ENCODE peak calls at places on chromosomes 5 and 9, in seven cellular contexts. X is HCT116, S is esophagus squamous epithelium, E is vagina, K is A549, R is ovary, T is adrenal gland. J is an unnamed sample.

GRCh38 chr5:141382469-141383294 is at the start of gene PCDHGA7:
- DNase-seq in R (no peak), E (no peak), X (no peak), K (peak; percentile 78), S (no peak), T (no peak), J (no peak)

GRCh38 chr9:133677126-133678010 is 41.2 kb downstream of the DBH start:
- DNase-seq in X (no peak), S (no peak), K (no peak), T (no peak), R (no peak), E (no peak), J (no peak)

GRCh38 chr5:79771387-79771786 is 81.8 kb downstream of the CMYA5 start:
- DNase-seq in E (no peak), S (no peak), R (no peak), T (no peak), K (no peak), X (no peak), J (no peak)

GRCh38 chr5:95718203-95718602 is 12.9 kb upstream of the RHOBTB3 start:
- DNase-seq in K (no peak), E (no peak), X (no peak), S (no peak), T (no peak), R (no peak), J (no peak)

GRCh38 chr5:150846651-150847333 is 471 bp downstream of the IRGM start:
- DNase-seq in K (peak; percentile 6), S (no peak), E (no peak), T (peak; percentile 74), R (peak; percentile 30), X (peak; percentile 84), J (peak; percentile 22)

GRCh38 chr5:157816682-157817268 is 42.2 kb downstream of the CLINT1 start:
- DNase-seq in X (no peak), T (no peak), S (no peak), E (no peak), K (no peak), R (no peak), J (no peak)

GRCh38 chr5:149799119-149799623 is 69.1 kb downstream of the PPARGC1B start:
- DNase-seq in E (no peak), T (peak; percentile 97), R (peak; percentile 48), S (no peak), X (no peak), K (peak; percentile 94), J (peak; percentile 85)

GRCh38 chr5:180818942-180819341 is 16.3 kb upstream of the MGAT1 start:
- DNase-seq in K (no peak), T (no peak), R (no peak), S (no peak), X (no peak), E (no peak), J (no peak)

GRCh38 chr5:36657563-36657995 is 51.2 kb downstream of the SLC1A3 start:
- DNase-seq in R (peak; percentile 64), T (peak; percentile 86), S (peak; percentile 14), E (peak; percentile 91), X (peak; percentile 74), K (no peak), J (peak; percentile 34)

GRCh38 chr9:127746959-127747569 is 12.0 kb upstream of the TOR2A start:
- DNase-seq in K (no peak), R (no peak), X (no peak), T (no peak), E (no peak), S (no peak), J (no peak)

GRCh38 chr5:57911466-57911865 is 428.9 kb upstream of the ACTBL2 start:
- DNase-seq in S (no peak), K (no peak), R (no peak), E (no peak), X (no peak), T (no peak), J (no peak)

GRCh38 chr5:120538644-120539043 is 74.5 kb downstream of the PRR16 start:
- DNase-seq in K (no peak), T (no peak), E (no peak), S (no peak), R (no peak), X (no peak), J (no peak)

GRCh38 chr5:98825582-98826375 is 52.3 kb downstream of the RGMB start:
- DNase-seq in K (no peak), X (no peak), R (no peak), S (no peak), E (no peak), T (no peak), J (no peak)

GRCh38 chr9:95181226-95181818 is 136.2 kb downstream of the FANCC start:
- DNase-seq in K (peak; percentile 34), T (no peak), R (no peak), X (peak; percentile 4), E (no peak), S (no peak), J (no peak)

GRCh38 chr9:86369810-86370209 is 15.6 kb upstream of the TUT7 start:
- DNase-seq in R (no peak), S (no peak), E (no peak), X (no peak), K (no peak), T (no peak), J (no peak)

GRCh38 chr9:82363236-82363635 is 374.7 kb downstream of the SPATA31D1 start:
- DNase-seq in E (no peak), X (no peak), T (no peak), R (no peak), K (no peak), S (no peak), J (no peak)

GRCh38 chr5:25405850-25406249 is 761.1 kb upstream of the CDH10 start:
- DNase-seq in E (no peak), S (no peak), T (no peak), K (no peak), X (no peak), R (no peak), J (no peak)

DNA sequence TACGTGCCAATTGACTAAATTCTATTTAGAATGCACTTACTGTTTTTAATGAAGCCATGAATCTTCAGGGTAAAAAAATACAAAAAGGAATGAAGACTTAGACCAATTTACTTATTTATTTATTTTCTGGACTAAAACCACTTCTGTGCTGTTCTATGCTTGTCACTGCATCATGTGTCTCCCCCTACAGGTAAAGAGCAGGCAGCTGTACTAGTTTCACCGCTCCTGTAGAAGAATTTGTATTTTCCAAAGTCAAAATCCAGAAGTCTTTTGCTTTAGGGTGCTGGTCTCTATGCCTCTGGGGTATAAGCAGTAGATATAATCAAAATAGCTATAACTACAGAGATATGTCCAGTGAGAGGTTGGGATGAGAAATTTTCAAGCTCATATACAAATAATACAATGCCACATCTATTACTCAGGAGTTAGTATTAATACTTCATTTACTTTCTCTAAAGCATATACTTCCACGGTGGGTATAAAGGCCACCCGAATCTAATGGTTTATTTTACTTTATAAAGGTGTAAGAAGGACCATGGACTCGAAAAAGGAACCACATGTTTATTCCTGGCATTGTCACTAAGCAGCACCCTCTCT is 591.5 kb downstream of the RAB3C start:
- DNase-seq in R (no peak), X (peak; percentile 47), K (peak; percentile 38), E (no peak), S (no peak), T (peak; percentile 57), J (no peak)
- TF ChIP-seq POLR2A in R (no peak), X (no peak), K (no peak), E (no peak), S (no peak), T (no peak), J (no peak)

DNA sequence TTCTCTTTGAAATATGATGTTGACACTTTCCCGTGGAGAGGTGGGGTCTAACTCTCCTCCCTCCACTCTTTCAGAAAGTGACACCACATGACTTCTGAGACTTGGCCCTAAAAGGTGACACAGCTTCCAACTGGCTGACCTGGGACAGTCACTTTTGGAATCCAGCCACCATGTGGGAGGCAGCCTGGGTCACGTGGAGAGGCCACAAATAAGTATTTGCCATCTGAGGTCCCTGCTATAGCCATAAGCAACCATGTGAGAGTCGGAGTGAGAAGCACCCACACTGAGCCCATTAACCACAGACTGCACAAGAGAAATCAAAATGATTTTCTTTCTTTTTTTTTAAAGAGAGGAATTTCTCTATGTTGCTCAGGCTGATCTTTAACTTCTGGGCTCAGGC is 4.1 kb upstream of the PHYKPL start:
- DNase-seq in R (no peak), X (no peak), T (no peak), E (no peak), K (no peak), S (no peak), J (no peak)
- H3K4me1 ChIP-seq in R (peaks cover under 1% of the 10 kb centered on the region), X (no peaks in the 10 kb centered on the region), T (peaks cover 58% of the 10 kb centered on the region), E (peaks cover 42% of the 10 kb centered on the region), K (peaks cover 4% of the 10 kb centered on the region), S (peaks cover 79% of the 10 kb centered on the region), J (no peaks in the 10 kb centered on the region)

GRCh38 chr9:134989206-134990065 is 71.7 kb upstream of the FCN1 start:
- DNase-seq in X (no peak), T (no peak), S (no peak), K (no peak), E (no peak), R (no peak), J (no peak)

GRCh38 chr9:134992755-134993124 is 75.0 kb upstream of the FCN1 start:
- DNase-seq in K (no peak), T (no peak), X (no peak), R (no peak), E (no peak), S (no peak), J (peak; percentile 30)

GRCh38 chr9:134993416-134993815 is 75.7 kb upstream of the FCN1 start:
- DNase-seq in T (no peak), S (no peak), K (no peak), E (no peak), R (no peak), X (no peak), J (no peak)

GRCh38 chr9:134993996-134994720 is 76.4 kb upstream of the FCN1 start:
- DNase-seq in S (no peak), R (no peak), T (no peak), X (no peak), E (no peak), K (no peak), J (no peak)

DNA sequence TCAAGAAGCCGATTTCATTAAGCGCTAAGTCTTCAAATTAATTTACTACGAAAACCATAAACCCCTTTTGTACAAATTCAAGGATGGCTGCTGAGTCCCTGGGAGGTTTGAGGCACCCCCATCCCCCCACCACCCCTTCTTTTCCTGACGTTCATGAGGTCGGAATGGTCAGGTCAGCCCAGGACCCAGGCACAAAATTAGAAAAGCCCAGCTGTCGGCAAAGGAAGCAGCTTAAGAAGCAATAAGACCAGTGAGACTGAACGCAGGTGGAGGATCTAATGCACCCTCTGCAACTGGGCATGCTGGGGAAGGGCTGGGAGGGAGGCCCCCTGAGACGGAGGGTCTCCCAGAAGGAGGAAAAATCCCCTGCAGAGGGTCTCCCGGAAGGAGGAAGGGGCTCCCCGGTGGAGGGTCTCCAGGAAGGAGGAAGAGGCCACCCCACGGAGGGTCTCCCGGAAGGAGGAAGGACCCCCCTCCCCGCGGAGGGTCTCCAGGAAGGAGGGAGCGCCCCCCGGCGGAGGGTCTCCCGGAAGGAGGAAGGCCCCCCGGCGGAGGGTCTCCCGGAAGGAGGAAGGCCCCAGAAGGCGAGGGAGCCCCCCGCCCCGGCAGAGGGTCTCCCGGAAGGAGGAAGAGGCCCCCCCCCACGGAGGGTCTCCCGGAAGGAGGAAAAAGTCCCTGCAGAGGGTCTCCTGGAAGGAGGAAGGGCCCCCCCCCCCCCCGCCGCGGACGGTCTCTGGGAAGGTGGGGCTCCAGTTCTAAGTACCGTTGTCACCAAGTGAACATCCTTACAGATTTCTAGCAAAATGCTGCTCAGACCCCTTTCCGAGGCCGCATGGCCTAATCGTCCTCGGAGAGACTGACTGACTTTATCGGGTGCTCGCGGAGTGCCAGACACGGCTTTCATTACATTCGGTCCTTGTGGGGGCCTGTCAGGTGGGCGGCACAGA is 74.4 kb upstream of the FCN1 start:
- DNase-seq in T (no peak), E (no peak), S (no peak), X (no peak), R (no peak), K (no peak), J (no peak)
- TF ChIP-seq CTCF in T (no peak), E (no peak), S (no peak), X (no peak), R (no peak), K (no peak), J (no peak)

GRCh38 chr5:179023528-179024189 is at the start of gene ZNF879:
- DNase-seq in T (peak; percentile 97), E (peak; percentile 90), S (peak; percentile 74), X (no peak), R (peak; percentile 92), K (peak; percentile 81), J (peak; percentile 94)
- TF ChIP-seq POLR2A in T (no peak), E (no peak), S (peak; percentile 54), X (no peak), R (peak; percentile 54), K (peak; percentile 27), J (peak; percentile 62)